ENCODE peak calls at places on chromosomes 13 and 19, in seven cellular contexts. One of them, this sample, is unnamed.

GRCh38 chr19:46068345-46069258 is 27.8 kb upstream of the IGFL4 start:
- DNase-seq in heart right ventricle: no peak
- DNase-seq in HCT116: peak; percentile 89
- DNase-seq in RWPE1: peak; percentile 94
- DNase-seq in foreskin keratinocyte: peak; percentile 97
- DNase-seq in PC-9: peak; percentile 99
- DNase-seq in sigmoid colon: no peak
- DNase-seq in this sample: no peak

GRCh38 chr13:21420706-21421105 is 38.4 kb downstream of the ZDHHC20 start:
- DNase-seq in heart right ventricle: no peak
- DNase-seq in HCT116: no peak
- DNase-seq in RWPE1: no peak
- DNase-seq in foreskin keratinocyte: peak; percentile 19
- DNase-seq in PC-9: no peak
- DNase-seq in sigmoid colon: no peak
- DNase-seq in this sample: no peak

GRCh38 chr13:113001251-113002140 is 32.5 kb downstream of the MCF2L start:
- DNase-seq in heart right ventricle: no peak
- DNase-seq in HCT116: no peak
- DNase-seq in RWPE1: no peak
- DNase-seq in foreskin keratinocyte: no peak
- DNase-seq in PC-9: peak; percentile 90
- DNase-seq in sigmoid colon: no peak
- DNase-seq in this sample: no peak

GRCh38 chr19:7191946-7192691 is 102.1 kb downstream of the INSR start:
- DNase-seq in heart right ventricle: no peak
- DNase-seq in HCT116: no peak
- DNase-seq in RWPE1: no peak
- DNase-seq in foreskin keratinocyte: no peak
- DNase-seq in PC-9: no peak
- DNase-seq in sigmoid colon: no peak
- DNase-seq in this sample: no peak

GRCh38 chr19:49749055-49749716 is 13.9 kb downstream of the TSKS start:
- DNase-seq in heart right ventricle: no peak
- DNase-seq in HCT116: peak; percentile 27
- DNase-seq in RWPE1: no peak
- DNase-seq in foreskin keratinocyte: no peak
- DNase-seq in PC-9: no peak
- DNase-seq in sigmoid colon: no peak
- DNase-seq in this sample: no peak

GRCh38 chr19:52739576-52739975 is 4.7 kb upstream of the ZNF611 start:
- DNase-seq in heart right ventricle: no peak
- DNase-seq in HCT116: no peak
- DNase-seq in RWPE1: no peak
- DNase-seq in foreskin keratinocyte: no peak
- DNase-seq in PC-9: no peak
- DNase-seq in sigmoid colon: no peak
- DNase-seq in this sample: no peak

GRCh38 chr19:57280913-57281425 is 684 bp downstream of the ZNF460 start:
- DNase-seq in heart right ventricle: no peak
- DNase-seq in HCT116: no peak
- DNase-seq in RWPE1: peak; percentile 13
- DNase-seq in foreskin keratinocyte: no peak
- DNase-seq in PC-9: peak; percentile 43
- DNase-seq in sigmoid colon: no peak
- DNase-seq in this sample: no peak

GRCh38 chr13:112733112-112733511 is 43.3 kb downstream of the ATP11A start:
- DNase-seq in heart right ventricle: no peak
- DNase-seq in HCT116: no peak
- DNase-seq in RWPE1: no peak
- DNase-seq in foreskin keratinocyte: no peak
- DNase-seq in PC-9: peak; percentile 56
- DNase-seq in sigmoid colon: no peak
- DNase-seq in this sample: no peak

GRCh38 chr19:45645631-45646344 is 6.6 kb upstream of the EML2 start:
- DNase-seq in heart right ventricle: peak; percentile 84
- DNase-seq in HCT116: peak; percentile 88
- DNase-seq in RWPE1: peak; percentile 66
- DNase-seq in foreskin keratinocyte: peak; percentile 74
- DNase-seq in PC-9: peak; percentile 74
- DNase-seq in sigmoid colon: peak; percentile 86
- DNase-seq in this sample: peak; percentile 67

GRCh38 chr13:43316997-43317396 is 293.6 kb downstream of the DNAJC15 start:
- DNase-seq in heart right ventricle: no peak
- DNase-seq in HCT116: no peak
- DNase-seq in RWPE1: no peak
- DNase-seq in foreskin keratinocyte: peak; percentile 17
- DNase-seq in PC-9: no peak
- DNase-seq in sigmoid colon: peak; percentile 72
- DNase-seq in this sample: peak; percentile 63

GRCh38 chr13:78137404-78138142 is 218.9 kb upstream of the EDNRB start:
- DNase-seq in heart right ventricle: no peak
- DNase-seq in HCT116: peak; percentile 33
- DNase-seq in RWPE1: peak; percentile 46
- DNase-seq in foreskin keratinocyte: peak; percentile 66
- DNase-seq in PC-9: no peak
- DNase-seq in sigmoid colon: no peak
- DNase-seq in this sample: no peak

GRCh38 chr19:2058570-2059421 is 7.8 kb upstream of the MKNK2 start:
- DNase-seq in heart right ventricle: no peak
- DNase-seq in HCT116: no peak
- DNase-seq in RWPE1: no peak
- DNase-seq in foreskin keratinocyte: no peak
- DNase-seq in PC-9: no peak
- DNase-seq in sigmoid colon: no peak
- DNase-seq in this sample: no peak

GRCh38 chr19:17616961-17617806 is 61.7 kb downstream of the COLGALT1 start:
- DNase-seq in heart right ventricle: no peak
- DNase-seq in HCT116: peak; percentile 51
- DNase-seq in RWPE1: peak; percentile 40
- DNase-seq in foreskin keratinocyte: peak; percentile 71
- DNase-seq in PC-9: peak; percentile 81
- DNase-seq in sigmoid colon: no peak
- DNase-seq in this sample: no peak

GRCh38 chr13:65336106-65336603 is 1894.0 kb downstream of the PCDH9 start:
- DNase-seq in heart right ventricle: no peak
- DNase-seq in HCT116: no peak
- DNase-seq in RWPE1: no peak
- DNase-seq in foreskin keratinocyte: no peak
- DNase-seq in PC-9: no peak
- DNase-seq in sigmoid colon: no peak
- DNase-seq in this sample: no peak

GRCh38 chr19:4713384-4713951 is 10.2 kb downstream of the DPP9 start:
- DNase-seq in heart right ventricle: peak; percentile 77
- DNase-seq in HCT116: peak; percentile 94
- DNase-seq in RWPE1: peak; percentile 99
- DNase-seq in foreskin keratinocyte: peak; percentile 99
- DNase-seq in PC-9: peak; percentile 81
- DNase-seq in sigmoid colon: peak; percentile 96
- DNase-seq in this sample: peak; percentile 95

GRCh38 chr13:113621046-113621445 is 36.5 kb downstream of the TFDP1 start:
- DNase-seq in heart right ventricle: no peak
- DNase-seq in HCT116: no peak
- DNase-seq in RWPE1: no peak
- DNase-seq in foreskin keratinocyte: no peak
- DNase-seq in PC-9: no peak
- DNase-seq in sigmoid colon: peak; percentile 41
- DNase-seq in this sample: no peak

GRCh38 chr13:109165417-109165904 is 536.0 kb downstream of the MYO16 start:
- DNase-seq in heart right ventricle: no peak
- DNase-seq in HCT116: no peak
- DNase-seq in RWPE1: no peak
- DNase-seq in foreskin keratinocyte: no peak
- DNase-seq in PC-9: no peak
- DNase-seq in sigmoid colon: no peak
- DNase-seq in this sample: no peak

GRCh38 chr19:47542030-47542475 is 27.2 kb upstream of the NAPA start:
- DNase-seq in heart right ventricle: no peak
- DNase-seq in HCT116: no peak
- DNase-seq in RWPE1: no peak
- DNase-seq in foreskin keratinocyte: no peak
- DNase-seq in PC-9: no peak
- DNase-seq in sigmoid colon: peak; percentile 86
- DNase-seq in this sample: no peak

GRCh38 chr13:49774376-49775005 is 18.0 kb downstream of the KPNA3 start:
- DNase-seq in heart right ventricle: no peak
- DNase-seq in HCT116: no peak
- DNase-seq in RWPE1: no peak
- DNase-seq in foreskin keratinocyte: no peak
- DNase-seq in PC-9: no peak
- DNase-seq in sigmoid colon: no peak
- DNase-seq in this sample: no peak

GRCh38 chr13:49777746-49778614 is 14.5 kb downstream of the KPNA3 start:
- DNase-seq in heart right ventricle: no peak
- DNase-seq in HCT116: no peak
- DNase-seq in RWPE1: no peak
- DNase-seq in foreskin keratinocyte: no peak
- DNase-seq in PC-9: no peak
- DNase-seq in sigmoid colon: no peak
- DNase-seq in this sample: no peak

GRCh38 chr13:49776871-49777270 is 15.6 kb downstream of the KPNA3 start:
- DNase-seq in heart right ventricle: no peak
- DNase-seq in HCT116: no peak
- DNase-seq in RWPE1: no peak
- DNase-seq in foreskin keratinocyte: peak; percentile 13
- DNase-seq in PC-9: no peak
- DNase-seq in sigmoid colon: no peak
- DNase-seq in this sample: no peak

DNA sequence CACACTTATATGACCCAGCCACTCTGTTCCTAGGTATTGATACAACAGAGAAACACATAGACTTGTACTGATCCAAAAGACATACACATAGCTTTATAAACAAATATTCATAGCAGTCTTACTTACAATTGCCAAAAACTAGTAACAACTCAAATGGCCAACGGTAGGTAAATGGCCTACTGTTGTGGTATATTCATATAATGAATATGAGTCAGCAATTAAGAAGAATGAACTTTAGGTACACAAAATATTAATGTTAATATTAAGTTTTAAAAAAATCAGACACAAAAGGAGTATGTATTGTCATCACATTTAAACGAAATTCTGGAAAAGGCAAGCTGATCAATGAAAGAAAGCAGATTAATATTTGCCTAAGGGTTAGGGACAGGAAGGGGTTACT is 19.7 kb downstream of the KPNA3 start:
- DNase-seq in heart right ventricle: no peak
- DNase-seq in HCT116: no peak
- DNase-seq in RWPE1: no peak
- DNase-seq in foreskin keratinocyte: no peak
- DNase-seq in PC-9: no peak
- DNase-seq in sigmoid colon: no peak
- DNase-seq in this sample: no peak
- H3K27ac ChIP-seq in heart right ventricle: no peak overlapping the region
- H3K27ac ChIP-seq in HCT116: no peak overlapping the region
- H3K27ac ChIP-seq in RWPE1: no peak overlapping the region
- H3K27ac ChIP-seq in foreskin keratinocyte: no peak overlapping the region
- H3K27ac ChIP-seq in PC-9: no peak overlapping the region
- H3K27ac ChIP-seq in sigmoid colon: no peak overlapping the region
- H3K27ac ChIP-seq in this sample: no peak overlapping the region

GRCh38 chr19:14505488-14506239 is 9.7 kb upstream of the GIPC1 start:
- DNase-seq in heart right ventricle: peak; percentile 51
- DNase-seq in HCT116: peak; percentile 82
- DNase-seq in RWPE1: peak; percentile 89
- DNase-seq in foreskin keratinocyte: peak; percentile 99
- DNase-seq in PC-9: peak; percentile 100
- DNase-seq in sigmoid colon: no peak
- DNase-seq in this sample: no peak
- H3K27ac ChIP-seq in heart right ventricle: no peak overlapping the region
- H3K27ac ChIP-seq in HCT116: peak overlapping the region; percentile 100
- H3K27ac ChIP-seq in RWPE1: peak overlapping the region; percentile 100
- H3K27ac ChIP-seq in foreskin keratinocyte: peak overlapping the region; percentile 99
- H3K27ac ChIP-seq in PC-9: peak overlapping the region; percentile 99
- H3K27ac ChIP-seq in sigmoid colon: no peak overlapping the region
- H3K27ac ChIP-seq in this sample: no peak overlapping the region

GRCh38 chr19:3333020-3333583 is 33.3 kb upstream of the NFIC start:
- DNase-seq in heart right ventricle: no peak
- DNase-seq in HCT116: no peak
- DNase-seq in RWPE1: no peak
- DNase-seq in foreskin keratinocyte: no peak
- DNase-seq in PC-9: no peak
- DNase-seq in sigmoid colon: no peak
- DNase-seq in this sample: no peak

GRCh38 chr19:3325451-3325850 is 40.9 kb upstream of the NFIC start:
- DNase-seq in heart right ventricle: no peak
- DNase-seq in HCT116: no peak
- DNase-seq in RWPE1: no peak
- DNase-seq in foreskin keratinocyte: no peak
- DNase-seq in PC-9: no peak
- DNase-seq in sigmoid colon: no peak
- DNase-seq in this sample: no peak

GRCh38 chr19:3324405-3324856 is 42.0 kb upstream of the NFIC start:
- DNase-seq in heart right ventricle: peak; percentile 75
- DNase-seq in HCT116: peak; percentile 54
- DNase-seq in RWPE1: no peak
- DNase-seq in foreskin keratinocyte: no peak
- DNase-seq in PC-9: no peak
- DNase-seq in sigmoid colon: peak; percentile 80
- DNase-seq in this sample: no peak

GRCh38 chr19:3330047-3330446 is 36.3 kb upstream of the NFIC start:
- DNase-seq in heart right ventricle: no peak
- DNase-seq in HCT116: no peak
- DNase-seq in RWPE1: no peak
- DNase-seq in foreskin keratinocyte: no peak
- DNase-seq in PC-9: no peak
- DNase-seq in sigmoid colon: no peak
- DNase-seq in this sample: no peak

DNA sequence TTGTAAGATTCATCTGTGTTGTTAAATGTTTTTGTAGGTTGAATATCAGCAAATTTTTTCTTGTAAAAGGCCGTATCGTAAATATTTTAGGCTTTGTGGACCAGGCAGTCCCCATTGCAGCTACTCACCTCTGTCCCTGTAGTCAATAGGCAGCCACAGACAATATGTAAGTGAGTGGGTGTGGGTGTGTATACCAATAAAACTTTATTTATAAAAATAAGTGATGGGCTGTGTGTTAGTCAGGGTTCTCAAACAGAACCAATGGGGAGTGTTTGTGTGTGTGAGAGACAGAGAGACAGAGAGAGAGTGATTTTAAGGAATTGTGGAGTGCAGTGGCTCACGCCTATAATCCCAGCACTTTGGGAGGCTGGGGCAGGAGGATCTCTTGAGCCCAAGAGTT is 37.6 kb upstream of the NFIC start:
- DNase-seq in heart right ventricle: no peak
- DNase-seq in HCT116: no peak
- DNase-seq in RWPE1: no peak
- DNase-seq in foreskin keratinocyte: no peak
- DNase-seq in PC-9: no peak
- DNase-seq in sigmoid colon: no peak
- DNase-seq in this sample: no peak
- H3K27ac ChIP-seq in heart right ventricle: no peak overlapping the region
- H3K27ac ChIP-seq in HCT116: no peak overlapping the region
- H3K27ac ChIP-seq in RWPE1: no peak overlapping the region
- H3K27ac ChIP-seq in foreskin keratinocyte: no peak overlapping the region
- H3K27ac ChIP-seq in PC-9: no peak overlapping the region
- H3K27ac ChIP-seq in sigmoid colon: no peak overlapping the region
- H3K27ac ChIP-seq in this sample: no peak overlapping the region

DNA sequence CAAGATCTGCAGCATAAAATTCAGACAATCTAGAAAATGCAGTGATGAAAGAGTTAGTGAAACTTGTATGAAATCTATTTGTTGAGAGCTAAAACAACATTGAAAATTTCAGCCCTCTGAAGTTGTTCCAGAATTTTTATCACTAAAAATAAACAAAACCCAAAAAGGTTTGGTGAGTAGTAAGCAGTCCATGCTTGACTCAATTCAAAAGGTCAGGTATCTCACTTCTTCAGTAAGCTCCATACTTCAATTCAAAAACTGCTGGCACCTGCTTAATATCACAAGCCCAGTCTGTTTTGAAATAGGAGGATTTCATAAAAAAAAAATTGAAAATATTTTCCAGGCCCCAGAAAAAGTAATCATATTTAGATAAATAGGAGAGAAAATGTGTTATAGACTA is 894.4 kb downstream of the SLITRK5 start:
- DNase-seq in heart right ventricle: no peak
- DNase-seq in HCT116: no peak
- DNase-seq in RWPE1: no peak
- DNase-seq in foreskin keratinocyte: no peak
- DNase-seq in PC-9: no peak
- DNase-seq in sigmoid colon: no peak
- DNase-seq in this sample: no peak
- H3K27ac ChIP-seq in heart right ventricle: no peak overlapping the region
- H3K27ac ChIP-seq in HCT116: no peak overlapping the region
- H3K27ac ChIP-seq in RWPE1: no peak overlapping the region
- H3K27ac ChIP-seq in foreskin keratinocyte: no peak overlapping the region
- H3K27ac ChIP-seq in PC-9: no peak overlapping the region
- H3K27ac ChIP-seq in sigmoid colon: no peak overlapping the region
- H3K27ac ChIP-seq in this sample: no peak overlapping the region

This sample was measured in gastrocnemius medialis.